ENCODE peak calls at places on chromosome 16, in seven cellular contexts. I is tibial nerve, E is cardiac muscle cell, B is choroid plexus epithelial cell, Q is psoas muscle, T is left lung, M is lung. X is an unnamed sample.

GRCh38 chr16:57060323-57061083 is 31.9 kb upstream of the CPNE2 start:
- DNase-seq in I (no peak), E (no peak), M (no peak), B (peak), T (no peak), Q (no peak), X (no peak)

GRCh38 chr16:31201511-31202401 is 804 bp downstream of the PYCARD start:
- DNase-seq in T (peak), E (no peak), Q (peak), I (no peak), M (peak), B (peak), X (no peak)

GRCh38 chr16:49058382-49058781 is 223.3 kb downstream of the CBLN1 start:
- DNase-seq in T (no peak), B (no peak), Q (no peak), I (no peak), M (no peak), E (no peak), X (no peak)

GRCh38 chr16:20839504-20839903 is 33.2 kb downstream of the REXO5 start:
- DNase-seq in T (no peak), Q (no peak), E (no peak), M (no peak), B (no peak), I (no peak), X (no peak)

GRCh38 chr16:58411736-58412614 is 19.7 kb downstream of the GINS3 start:
- DNase-seq in T (no peak), B (no peak), Q (no peak), E (no peak), M (no peak), I (no peak), X (no peak)

GRCh38 chr16:75280331-75280804 is 28.9 kb upstream of the BCAR1 start:
- DNase-seq in M (no peak), T (no peak), E (no peak), Q (no peak), I (no peak), B (no peak), X (no peak)

GRCh38 chr16:86614699-86615098 is 36.4 kb downstream of the FOXL1 start:
- DNase-seq in Q (no peak), T (no peak), B (no peak), E (peak), M (no peak), I (no peak), X (peak)

GRCh38 chr16:20300312-20301097 is 26.8 kb downstream of the GP2 start:
- DNase-seq in B (peak), T (no peak), E (peak), Q (no peak), M (peak), I (no peak), X (no peak)

GRCh38 chr16:85199069-85199725 is 86.9 kb upstream of the CIBAR2 start:
- DNase-seq in M (no peak), I (no peak), Q (no peak), B (no peak), T (peak), E (no peak), X (no peak)

GRCh38 chr16:31328322-31329052 is 26.5 kb upstream of the ITGAX start:
- DNase-seq in I (no peak), B (no peak), E (no peak), M (no peak), Q (no peak), T (no peak), X (no peak)

GRCh38 chr16:88019847-88020512 is 68.7 kb downstream of the BANP start:
- DNase-seq in M (no peak), B (no peak), E (no peak), T (no peak), Q (no peak), I (no peak), X (no peak)

GRCh38 chr16:53611151-53611802 is 92.4 kb downstream of the RPGRIP1L start:
- DNase-seq in M (no peak), I (no peak), B (no peak), E (peak), Q (no peak), T (no peak), X (no peak)

GRCh38 chr16:30380072-30380471 is 2.3 kb downstream of the SEPTIN1 start:
- DNase-seq in M (no peak), E (no peak), Q (no peak), B (no peak), I (no peak), T (no peak), X (no peak)

GRCh38 chr16:19704321-19705130 is 13.5 kb downstream of the KNOP1 start:
- DNase-seq in I (no peak), Q (peak), B (peak), E (no peak), T (no peak), M (peak), X (peak)

GRCh38 chr16:426906-427249 is 1.4 kb downstream of the RAB11FIP3 start:
- DNase-seq in M (peak), I (no peak), T (peak), B (no peak), Q (no peak), E (no peak), X (peak)

GRCh38 chr16:10081201-10081940 is 100.9 kb downstream of the GRIN2A start:
- DNase-seq in T (no peak), I (no peak), E (no peak), Q (no peak), B (no peak), M (no peak), X (no peak)

GRCh38 chr16:10045291-10045775 is 136.9 kb downstream of the GRIN2A start:
- DNase-seq in I (no peak), M (no peak), T (no peak), E (no peak), Q (no peak), B (no peak), X (no peak)

GRCh38 chr16:2497116-2497630 is 16.6 kb upstream of the ATP6V0C start:
- DNase-seq in B (no peak), Q (peak), E (no peak), I (no peak), T (peak), M (no peak), X (no peak)
- TF ChIP-seq CTCF in B (no peak), Q (no peak), E (no peak), I (no peak), T (no peak), M (no peak), X (no peak)

DNA sequence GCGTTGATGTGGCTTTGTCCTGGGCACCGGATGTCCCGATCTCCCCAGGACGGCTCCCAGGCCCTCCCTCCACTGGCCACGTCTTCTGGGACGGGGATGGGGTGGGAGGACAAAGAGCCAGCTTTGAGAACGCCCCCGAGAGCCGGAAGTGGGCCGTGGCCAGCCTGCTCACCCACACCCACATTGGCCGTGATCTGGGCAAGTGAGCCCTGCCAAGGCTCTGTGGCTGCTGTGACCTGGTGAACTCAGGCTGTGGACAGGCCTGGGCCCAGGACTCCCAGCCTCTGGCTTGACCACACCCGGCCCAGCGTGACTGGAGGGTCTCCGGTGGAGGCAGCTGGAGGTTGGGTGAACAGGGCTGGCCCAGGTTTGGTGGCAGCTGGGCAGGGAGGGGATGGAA is 3.3 kb downstream of the CDH15 start:
- DNase-seq in Q (no peak), M (no peak), I (no peak), E (no peak), T (no peak), B (no peak), X (no peak)
- TF ChIP-seq CTCF in Q (no peak), M (no peak), I (no peak), E (no peak), T (no peak), B (no peak), X (no peak)

DNA sequence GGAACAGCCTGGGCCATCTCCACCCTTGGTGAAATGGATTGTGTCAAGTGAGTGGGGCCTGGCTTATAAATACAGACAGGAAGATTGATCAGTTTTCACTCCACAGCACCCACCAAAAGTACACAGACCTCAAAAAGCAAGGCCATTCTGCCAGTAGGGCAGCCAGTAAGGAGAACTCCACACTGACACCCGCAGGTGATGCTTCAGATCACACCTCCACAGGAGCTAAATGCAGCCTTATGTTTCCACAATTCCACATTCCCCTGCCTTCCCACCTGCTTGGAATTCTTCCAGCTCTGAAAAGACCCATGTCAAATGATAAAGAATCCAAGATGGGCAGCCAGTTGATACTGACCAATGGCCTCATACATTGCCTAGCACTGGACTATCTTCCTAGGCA is 191.1 kb downstream of the ZFHX3 start:
- DNase-seq in E (no peak), T (no peak), Q (no peak), I (no peak), B (peak), M (no peak), X (no peak)
- TF ChIP-seq CTCF in E (peak), T (no peak), Q (peak), I (no peak), B (peak), M (no peak), X (no peak)

GRCh38 chr16:66081967-66082366 is 284.5 kb upstream of the CDH5 start:
- DNase-seq in E (no peak), Q (no peak), M (no peak), B (peak), T (no peak), I (no peak), X (no peak)

GRCh38 chr16:66079671-66080070 is 286.8 kb upstream of the CDH5 start:
- DNase-seq in I (no peak), Q (no peak), M (no peak), B (no peak), E (no peak), T (no peak), X (no peak)

GRCh38 chr16:66084306-66084705 is 282.2 kb upstream of the CDH5 start:
- DNase-seq in T (no peak), Q (no peak), E (no peak), I (no peak), M (no peak), B (no peak), X (no peak)

GRCh38 chr16:66085651-66086050 is 280.8 kb upstream of the CDH5 start:
- DNase-seq in E (no peak), Q (no peak), M (no peak), B (no peak), I (no peak), T (no peak), X (no peak)

GRCh38 chr16:66082424-66082823 is 284.1 kb upstream of the CDH5 start:
- DNase-seq in Q (no peak), I (no peak), B (no peak), M (no peak), T (no peak), E (no peak), X (no peak)
- TF ChIP-seq CTCF in Q (no peak), I (no peak), B (no peak), M (no peak), T (no peak), E (no peak), X (no peak)

X was measured in gastrocnemius medialis.